ENCODE peak calls at places on chromosomes 7 and 10, in six cellular contexts. A is AG09319, I is left ventricle myocardium inferior, M is mammary epithelial cell, D is dorsolateral prefrontal cortex, U is B cell. G is an unnamed sample.

GRCh38 chr10:88131561-88132139 is 268.2 kb downstream of the PTEN start:
- DNase-seq in D (no peak), U (no peak), M (peak), I (peak), A (peak), G (no peak)

GRCh38 chr10:100829103-100829870 is 83.5 kb upstream of the SLF2 start:
- DNase-seq in I (no peak), D (no peak), M (no peak), U (peak), A (no peak), G (no peak)

GRCh38 chr10:46992794-46993552 is 81.7 kb downstream of the PTPN20 start:
- DNase-seq in M (peak), A (peak), I (peak), D (peak), U (no peak), G (no peak)

GRCh38 chr10:120365872-120366271 is 91.2 kb upstream of the PLPP4 start:
- DNase-seq in A (no peak), D (no peak), I (no peak), U (no peak), M (peak), G (peak)

GRCh38 chr7:107948645-107949442 is 54.1 kb downstream of the LAMB1 start:
- DNase-seq in M (peak), A (peak), D (no peak), I (no peak), U (no peak), G (peak)

GRCh38 chr7:51123322-51124021 is 193.1 kb downstream of the COBL start:
- DNase-seq in M (peak), I (no peak), A (peak), U (no peak), D (peak), G (peak)

GRCh38 chr7:8389898-8390642 is 43.3 kb upstream of the NXPH1 start:
- DNase-seq in D (peak), M (peak), A (no peak), U (no peak), I (no peak), G (no peak)

GRCh38 chr7:128939861-128940410 is 2.2 kb downstream of the IRF5 start:
- DNase-seq in U (peak), D (no peak), M (no peak), A (no peak), I (no peak), G (no peak)

GRCh38 chr7:78063758-78064157 is 265.2 kb downstream of the PHTF2 start:
- DNase-seq in U (no peak), M (no peak), D (no peak), A (no peak), I (no peak), G (no peak)

GRCh38 chr7:48171190-48171589 is at the start of gene ABCA13:
- DNase-seq in M (peak), U (no peak), I (no peak), A (no peak), D (no peak), G (no peak)

GRCh38 chr10:132443605-132443997 is 46.6 kb downstream of the PWWP2B start:
- DNase-seq in U (peak), I (no peak), A (no peak), M (no peak), D (no peak), G (no peak)

GRCh38 chr7:149147730-149148653 is 739 bp downstream of the ZNF398 start:
- DNase-seq in D (peak), U (peak), I (peak), M (peak), A (no peak), G (no peak)

GRCh38 chr7:101243786-101244384 is 996 bp downstream of the FIS1 start:
- DNase-seq in U (peak), I (no peak), M (no peak), D (no peak), A (no peak), G (no peak)

GRCh38 chr7:23021581-23021980 is 7.7 kb upstream of the HYCC1 start:
- DNase-seq in A (no peak), M (no peak), D (no peak), U (no peak), I (no peak), G (no peak)

GRCh38 chr10:43822509-43823236 is 174.0 kb upstream of the ZNF32 start:
- DNase-seq in A (no peak), M (no peak), U (no peak), I (no peak), D (no peak), G (no peak)

GRCh38 chr10:43825421-43825820 is 176.7 kb upstream of the ZNF32 start:
- DNase-seq in D (no peak), A (no peak), I (no peak), U (no peak), M (no peak), G (no peak)

GRCh38 chr10:43824934-43825333 is 176.3 kb upstream of the ZNF32 start:
- DNase-seq in U (no peak), M (no peak), D (no peak), A (peak), I (peak), G (no peak)

GRCh38 chr10:43821103-43821502 is 172.4 kb upstream of the ZNF32 start:
- DNase-seq in A (no peak), D (no peak), M (no peak), U (no peak), I (no peak), G (no peak)

GRCh38 chr10:43823237-43823605 is 174.5 kb upstream of the ZNF32 start:
- DNase-seq in U (no peak), I (no peak), M (no peak), D (no peak), A (no peak), G (no peak)
- TF ChIP-seq CTCF in U (no peak), I (no peak), M (no peak), D (no peak), A (no peak), G (no peak)

DNA sequence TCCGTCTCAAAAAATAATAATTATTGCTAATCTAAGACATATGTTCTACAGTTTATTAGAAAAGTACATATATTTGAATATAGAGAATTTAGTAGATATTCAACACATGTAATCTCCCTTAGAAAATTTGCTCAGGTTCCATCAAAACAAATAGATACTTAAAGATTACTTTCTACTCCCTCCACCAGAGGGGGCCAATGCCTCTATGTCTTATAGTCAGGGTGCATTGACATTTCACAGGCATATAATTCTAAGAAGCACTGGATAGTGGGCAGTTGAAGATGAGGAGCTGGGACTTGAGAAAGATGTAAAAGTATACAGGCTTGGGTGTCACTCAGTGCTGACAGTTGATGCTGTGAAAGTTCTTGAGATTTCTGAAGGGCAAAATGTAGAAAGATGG is 301.6 kb upstream of the HPS1 start:
- DNase-seq in D (no peak), U (no peak), I (no peak), M (peak), A (no peak), G (peak)
- TF ChIP-seq CTCF in D (no peak), U (peak), I (peak), M (peak), A (peak), G (peak)

DNA sequence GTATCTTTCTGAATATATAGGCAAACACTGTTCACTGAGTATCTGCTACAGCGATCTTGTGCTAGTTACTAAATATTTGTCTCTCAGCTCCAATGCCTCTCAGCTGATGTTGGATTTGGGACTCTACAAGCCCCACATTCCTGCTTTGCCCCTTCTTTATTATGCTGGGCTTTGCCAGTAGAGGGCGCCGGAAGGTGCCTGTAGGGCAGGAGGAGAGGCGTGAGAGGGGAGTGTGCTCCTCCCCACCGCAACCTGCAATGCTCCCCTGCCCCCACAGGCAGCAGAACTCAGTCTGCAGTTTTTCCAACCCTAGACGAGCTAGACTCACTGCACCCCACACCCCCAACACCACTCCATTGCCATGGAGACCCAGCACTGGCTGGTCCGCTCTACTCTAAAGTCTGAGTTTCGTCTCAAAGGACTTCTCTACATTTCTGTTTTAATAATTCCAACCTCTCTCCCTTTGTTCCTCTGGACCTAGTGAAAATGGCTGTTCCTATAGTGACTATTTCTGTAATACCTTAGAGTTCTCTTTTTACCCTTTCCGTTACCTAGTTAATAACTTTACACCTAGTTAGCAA is 337.6 kb downstream of the CCSER2 start:
- DNase-seq in A (no peak), D (no peak), I (no peak), M (peak), U (no peak), G (no peak)
- TF ChIP-seq CTCF in A (no peak), D (no peak), I (peak), M (peak), U (peak), G (peak)

GRCh38 chr7:31145339-31145738 is 93.2 kb downstream of the ADCYAP1R1 start:
- DNase-seq in I (no peak), U (no peak), D (no peak), A (no peak), M (no peak), G (no peak)
- TF ChIP-seq CTCF in I (no peak), U (no peak), D (no peak), A (no peak), M (no peak), G (no peak)

GRCh38 chr7:74498354-74498753 is 44.6 kb downstream of the GTF2IRD1 start:
- DNase-seq in I (no peak), D (no peak), A (no peak), U (no peak), M (no peak), G (no peak)
- TF ChIP-seq CTCF in I (no peak), D (no peak), A (no peak), U (no peak), M (no peak), G (no peak)

GRCh38 chr10:49001402-49001801 is 61.8 kb upstream of the LRRC18 start:
- DNase-seq in D (no peak), M (no peak), I (no peak), U (no peak), A (no peak), G (no peak)
- TF ChIP-seq CTCF in D (no peak), M (no peak), I (peak), U (no peak), A (no peak), G (peak)